ENCODE peak calls at places on chromosomes 5 and 9, in four cellular contexts. S, F, Y and B are unnamed samples.
A peak's percentile ranks its signal among the peaks of the same experiment; 100 is the strongest.

GRCh38 chr9:76464706-76465105 is 5.7 kb downstream of the GCNT1 start:
- DNase-seq in Y (no peak), F (no peak), S (no peak), B (no peak)

GRCh38 chr5:6732634-6733410 is 19.6 kb downstream of the TENT4A start:
- DNase-seq in F (peak; percentile 37), Y (peak; percentile 79), S (peak; percentile 32), B (no peak)

GRCh38 chr9:82532504-82532903 is 530.4 kb downstream of the RASEF start:
- DNase-seq in Y (peak; percentile 19), S (no peak), F (no peak), B (no peak)

GRCh38 chr9:128625391-128626145 is 31.1 kb downstream of the DYNC2I2 start:
- DNase-seq in S (no peak), Y (no peak), F (no peak), B (no peak)

GRCh38 chr5:181043285-181044092 is 3.4 kb downstream of the BTNL9 start:
- DNase-seq in Y (no peak), F (no peak), S (no peak), B (no peak)

GRCh38 chr5:33283243-33283642 is 157.5 kb upstream of the TARS1 start:
- DNase-seq in Y (no peak), F (no peak), S (no peak), B (no peak)

GRCh38 chr9:72858089-72858912 is 94.6 kb downstream of the ALDH1A1 start:
- DNase-seq in S (no peak), Y (no peak), F (no peak), B (no peak)

GRCh38 chr9:85431396-85432102 is 310.2 kb downstream of the AGTPBP1 start:
- DNase-seq in Y (no peak), F (no peak), S (no peak), B (no peak)

GRCh38 chr9:135085830-135086546 is 1.5 kb upstream of the OLFM1 start:
- DNase-seq in S (peak; percentile 2), Y (peak; percentile 43), F (peak; percentile 25), B (no peak)

GRCh38 chr5:79924936-79925893 is 65.8 kb downstream of the MTX3 start:
- DNase-seq in S (no peak), Y (peak; percentile 41), F (no peak), B (no peak)

GRCh38 chr5:41281215-41281810 is 68.0 kb upstream of the C6 start:
- DNase-seq in F (no peak), S (no peak), Y (no peak), B (no peak)